ENCODE peak calls at places on chromosomes 3 and 15, in eight cellular contexts. R is cardiac muscle cell; T is foreskin fibroblast; P is NCI-H69; E is tibial nerve; W is H54; F is activated CD8-positive, alpha-beta T cell treated with anti-CD3 and anti-CD28 coated beads for 36 hours; K is H7. C is an unnamed sample.

GRCh38 chr15:70439304-70439877 is 324.0 kb downstream of the UACA start:
- DNase-seq in K (no peak), R (no peak), F (no peak), P (no peak), W (no peak), T (no peak), E (no peak), C (no peak)

GRCh38 chr3:141407043-141407442 is 38.7 kb downstream of the ZBTB38 start:
- DNase-seq in W (no peak), F (no peak), T (peak), P (no peak), K (no peak), E (no peak), R (no peak), C (no peak)

GRCh38 chr3:111864821-111865656 is 6.0 kb downstream of the PHLDB2 start:
- DNase-seq in E (no peak), K (no peak), T (peak), P (no peak), R (peak), F (no peak), W (no peak), C (peak)

GRCh38 chr15:68431037-68431791 is 749 bp downstream of the ITGA11 start:
- DNase-seq in T (no peak), P (no peak), K (peak), E (no peak), F (no peak), R (peak), W (no peak), C (peak)

GRCh38 chr15:39704684-39705083 is 78.0 kb downstream of the FSIP1 start:
- DNase-seq in E (no peak), W (no peak), F (no peak), T (peak), K (peak), P (no peak), R (no peak), C (peak)

GRCh38 chr3:52281980-52282801 is 3.7 kb upstream of the WDR82 start:
- DNase-seq in T (peak), P (no peak), K (no peak), F (peak), W (no peak), E (no peak), R (no peak), C (peak)

GRCh38 chr15:78065284-78065872 is 12.1 kb downstream of the TBC1D2B start:
- DNase-seq in E (peak), P (no peak), K (no peak), T (peak), R (no peak), W (peak), F (no peak), C (peak)

GRCh38 chr15:39801641-39802309 is 19.1 kb upstream of the FSIP1 start:
- DNase-seq in E (no peak), P (peak), R (peak), K (peak), T (no peak), F (peak), W (no peak), C (peak)

GRCh38 chr3:187520027-187520945 is 149.9 kb downstream of the SST start:
- DNase-seq in W (peak), F (no peak), T (no peak), K (no peak), P (no peak), R (no peak), E (peak), C (peak)

GRCh38 chr3:167728176-167728575 is 6.5 kb downstream of the PDCD10 start:
- DNase-seq in K (no peak), P (no peak), T (no peak), R (no peak), E (no peak), W (peak), F (no peak), C (peak)

GRCh38 chr3:144466114-144466513 is 494.5 kb downstream of the DIPK2A start:
- DNase-seq in W (no peak), K (no peak), P (peak), R (no peak), E (no peak), T (no peak), F (no peak), C (peak)

GRCh38 chr3:152961323-152961722 is 126.4 kb downstream of the P2RY1 start:
- DNase-seq in R (peak), P (peak), W (no peak), E (no peak), K (peak), F (no peak), T (peak), C (peak)

GRCh38 chr15:82875411-82876003 is 66.1 kb downstream of the WHAMM start:
- DNase-seq in T (peak), P (peak), E (no peak), K (no peak), W (peak), R (no peak), F (no peak), C (no peak)

GRCh38 chr15:54594115-54594514 is 602.6 kb downstream of the RSL24D1 start:
- DNase-seq in W (no peak), R (no peak), K (no peak), P (peak), F (peak), T (no peak), E (no peak), C (peak)

GRCh38 chr3:111989061-111989678 is 9.6 kb upstream of the TAGLN3 start:
- DNase-seq in P (peak), K (peak), W (no peak), T (peak), F (no peak), R (peak), E (no peak), C (peak)

GRCh38 chr3:94184781-94185180 is 121.9 kb downstream of the NSUN3 start:
- DNase-seq in P (no peak), F (no peak), K (no peak), R (no peak), T (no peak), E (no peak), W (no peak), C (no peak)